ENCODE peak calls at places on chromosome 7, in four cellular contexts. F, B, A and J are unnamed samples.

GRCh38 chr7:152902054-152902453 is 142.5 kb downstream of the ACTR3B start:
- DNase-seq in B (no peak), A (no peak), F (no peak), J (no peak)

GRCh38 chr7:27165655-27166474 is 528 bp upstream of the HOXA9 start:
- DNase-seq in F (no peak), B (peak), A (no peak), J (no peak)

GRCh38 chr7:30659312-30659711 is 22.9 kb downstream of the CRHR2 start:
- DNase-seq in B (peak), F (no peak), A (no peak), J (no peak)

GRCh38 chr7:1244701-1245526 is 12.2 kb downstream of the UNCX start:
- DNase-seq in B (no peak), F (no peak), A (no peak), J (no peak)

GRCh38 chr7:26348234-26348851 is 56.7 kb downstream of the SNX10 start:
- DNase-seq in A (no peak), F (no peak), B (no peak), J (no peak)

GRCh38 chr7:56537952-56538351 is 421.7 kb upstream of the NUPR2 start:
- DNase-seq in A (no peak), F (no peak), B (no peak), J (no peak)

GRCh38 chr7:152865461-152865860 is 105.9 kb downstream of the ACTR3B start:
- DNase-seq in A (no peak), F (no peak), B (no peak), J (no peak)

GRCh38 chr7:108327353-108327752 is 128.9 kb downstream of the NRCAM start:
- DNase-seq in A (no peak), B (no peak), F (no peak), J (no peak)

GRCh38 chr7:99629643-99630042 is 12.9 kb downstream of the ZSCAN25 start:
- DNase-seq in F (no peak), A (no peak), B (no peak), J (no peak)

GRCh38 chr7:65462148-65462716 is 88.6 kb downstream of the ZNF92 start:
- DNase-seq in F (no peak), A (no peak), B (no peak), J (no peak)

GRCh38 chr7:149736478-149737360 is 36.7 kb downstream of the ZNF467 start:
- DNase-seq in A (no peak), F (no peak), B (peak), J (no peak)

GRCh38 chr7:151520419-151521229 is 929 bp upstream of the RHEB start:
- DNase-seq in B (peak), F (no peak), A (no peak), J (no peak)

GRCh38 chr7:154231732-154232131 is 179.5 kb downstream of the DPP6 start:
- DNase-seq in A (no peak), B (peak), F (peak), J (no peak)

GRCh38 chr7:56062382-56062781 is 1.7 kb upstream of the SUMF2 start:
- DNase-seq in A (no peak), F (no peak), B (peak), J (no peak)

GRCh38 chr7:90897961-90898469 is 301.9 kb downstream of the CDK14 start:
- DNase-seq in A (no peak), B (no peak), F (no peak), J (no peak)

GRCh38 chr7:95871078-95871848 is 98.9 kb downstream of the DYNC1I1 start:
- DNase-seq in F (peak), A (peak), B (peak), J (peak)

GRCh38 chr7:73451780-73452398 is 18.3 kb downstream of the FZD9 start:
- DNase-seq in A (no peak), B (peak), F (peak), J (no peak)

GRCh38 chr7:50196719-50197118 is 103.7 kb upstream of the ZPBP start:
- DNase-seq in A (no peak), F (no peak), B (no peak), J (no peak)

GRCh38 chr7:1175967-1176851 is 16.2 kb upstream of the ZFAND2A start:
- DNase-seq in B (peak), F (peak), A (peak), J (no peak)

GRCh38 chr7:27032843-27033242 is 63.0 kb downstream of the HOXA1 start:
- DNase-seq in B (peak), F (peak), A (no peak), J (no peak)

GRCh38 chr7:115574676-115575291 is 455.8 kb downstream of the TFEC start:
- DNase-seq in F (no peak), A (no peak), B (no peak), J (no peak)

GRCh38 chr7:218316-218715 is 25.9 kb downstream of the FAM20C start:
- DNase-seq in F (no peak), A (no peak), B (no peak), J (no peak)

GRCh38 chr7:73741600-73741999 is 3.0 kb upstream of the ABHD11 start:
- DNase-seq in A (no peak), F (no peak), B (no peak), J (no peak)

GRCh38 chr7:105304040-105304895 is 84.5 kb downstream of the SRPK2 start:
- DNase-seq in F (no peak), B (peak), A (no peak), J (no peak)

GRCh38 chr7:105943486-105943885 is 19.6 kb upstream of the CDHR3 start:
- DNase-seq in F (no peak), A (no peak), B (no peak), J (no peak)

GRCh38 chr7:40057292-40057691 is 77.1 kb downstream of the MPLKIP start:
- DNase-seq in F (peak), B (peak), A (no peak), J (no peak)

GRCh38 chr7:10677668-10678232 is 295.9 kb upstream of the PHF14 start:
- DNase-seq in A (no peak), F (no peak), B (no peak), J (no peak)

GRCh38 chr7:18354686-18355085 is 140.9 kb upstream of the HDAC9 start:
- DNase-seq in B (no peak), F (peak), A (no peak), J (no peak)